ENCODE peak calls at places on chromosomes 5 and 9, in four cellular contexts. E is vagina, T is astrocyte of the spinal cord, H is adrenal gland. A is an unnamed sample.

GRCh38 chr9:134497283-134497860 is 144.2 kb upstream of the COL5A1 start:
- DNase-seq in E (no peak), H (no peak), T (no peak), A (no peak)

GRCh38 chr9:133334161-133334560 is 1.8 kb downstream of the SURF6 start:
- DNase-seq in T (no peak), E (no peak), H (no peak), A (peak; percentile 22)

GRCh38 chr9:136318111-136318768 is 9.1 kb upstream of the GPSM1 start:
- DNase-seq in E (no peak), T (no peak), H (no peak), A (no peak)

GRCh38 chr9:34603610-34604231 is 8.2 kb downstream of the RPP25L start:
- DNase-seq in E (no peak), H (peak; percentile 77), T (peak; percentile 65), A (peak; percentile 73)

GRCh38 chr5:22852807-22853670 is at the start of gene CDH12:
- DNase-seq in T (peak; percentile 1), E (no peak), H (no peak), A (peak; percentile 38)

GRCh38 chr5:149962040-149962439 is 1.5 kb downstream of the SLC26A2 start:
- DNase-seq in H (no peak), T (peak; percentile 71), E (no peak), A (peak; percentile 60)

GRCh38 chr5:151357792-151358191 is 10.4 kb upstream of the SLC36A2 start:
- DNase-seq in E (no peak), T (no peak), H (no peak), A (peak; percentile 35)

GRCh38 chr9:135048758-135049284 is 38.6 kb upstream of the OLFM1 start:
- DNase-seq in T (no peak), E (peak; percentile 85), H (no peak), A (no peak)

GRCh38 chr5:132428147-132428482 is 58.6 kb downstream of the SLC22A5 start:
- DNase-seq in E (no peak), T (no peak), H (no peak), A (no peak)

GRCh38 chr5:96641368-96641767 is 20.8 kb upstream of the CAST start:
- DNase-seq in T (no peak), E (no peak), H (no peak), A (no peak)

GRCh38 chr9:19471737-19472648 is 63.2 kb downstream of the ACER2 start:
- DNase-seq in E (no peak), T (peak; percentile 37), H (peak; percentile 69), A (peak; percentile 41)

GRCh38 chr5:431001-431710 is 11.8 kb upstream of the EXOC3 start:
- DNase-seq in H (no peak), T (peak; percentile 29), E (no peak), A (peak; percentile 26)

GRCh38 chr9:131500939-131501541 is 1.7 kb upstream of the POMT1 start:
- DNase-seq in T (peak; percentile 78), E (no peak), H (no peak), A (peak; percentile 84)

GRCh38 chr5:11273180-11273882 is 512.3 kb upstream of the DAP start:
- DNase-seq in T (peak; percentile 12), E (no peak), H (no peak), A (no peak)

GRCh38 chr9:98551511-98552286 is 157.0 kb downstream of the GABBR2 start:
- DNase-seq in H (no peak), E (no peak), T (peak; percentile 78), A (peak; percentile 63)

GRCh38 chr9:1013018-1013417 is 36.6 kb downstream of the DMRT3 start:
- DNase-seq in H (no peak), E (no peak), T (no peak), A (no peak)

GRCh38 chr5:131211669-131212068 is 40.9 kb downstream of the LYRM7 start:
- DNase-seq in H (no peak), T (no peak), E (no peak), A (no peak)

GRCh38 chr9:6197330-6197729 is 18.3 kb upstream of the IL33 start:
- DNase-seq in T (no peak), H (no peak), E (no peak), A (peak; percentile 40)

GRCh38 chr5:149153751-149154610 is 12.7 kb downstream of the ABLIM3 start:
- DNase-seq in T (peak; percentile 38), E (no peak), H (peak; percentile 67), A (peak; percentile 32)

GRCh38 chr9:137034709-137035506 is 3.0 kb upstream of the FUT7 start:
- DNase-seq in H (peak; percentile 82), E (no peak), T (peak; percentile 79), A (peak; percentile 86)

GRCh38 chr5:154002093-154002492 is 36.6 kb downstream of the FAM114A2 start:
- DNase-seq in H (peak; percentile 21), T (peak; percentile 2), E (no peak), A (no peak)

GRCh38 chr5:112762113-112762810 is 24.6 kb downstream of the APC start:
- DNase-seq in H (no peak), E (no peak), T (peak; percentile 49), A (no peak)

GRCh38 chr5:103598997-103599556 is 36.5 kb upstream of the NUDT12 start:
- DNase-seq in E (no peak), H (no peak), T (no peak), A (no peak)

GRCh38 chr5:95773325-95774059 is 42.4 kb downstream of the RHOBTB3 start:
- DNase-seq in T (peak; percentile 95), H (no peak), E (no peak), A (peak; percentile 76)

GRCh38 chr5:1163366-1163765 is 38.0 kb upstream of the SLC6A19 start:
- DNase-seq in E (no peak), H (no peak), T (no peak), A (no peak)

GRCh38 chr5:14071433-14071832 is 71.7 kb upstream of the TRIO start:
- DNase-seq in H (no peak), T (no peak), E (no peak), A (peak; percentile 46)

GRCh38 chr5:5826911-5827310 is 404.4 kb downstream of the ICE1 start:
- DNase-seq in H (no peak), E (no peak), T (no peak), A (peak; percentile 4)

GRCh38 chr5:158086856-158087255 is 227.9 kb upstream of the CLINT1 start:
- DNase-seq in E (no peak), H (no peak), T (no peak), A (no peak)

GRCh38 chr5:36367524-36367923 is 65.8 kb upstream of the RANBP3L start:
- DNase-seq in E (no peak), T (peak; percentile 69), H (no peak), A (no peak)

GRCh38 chr5:161219816-161220215 is 326.7 kb downstream of the GABRB2 start:
- DNase-seq in E (no peak), T (no peak), H (no peak), A (no peak)

DNA sequence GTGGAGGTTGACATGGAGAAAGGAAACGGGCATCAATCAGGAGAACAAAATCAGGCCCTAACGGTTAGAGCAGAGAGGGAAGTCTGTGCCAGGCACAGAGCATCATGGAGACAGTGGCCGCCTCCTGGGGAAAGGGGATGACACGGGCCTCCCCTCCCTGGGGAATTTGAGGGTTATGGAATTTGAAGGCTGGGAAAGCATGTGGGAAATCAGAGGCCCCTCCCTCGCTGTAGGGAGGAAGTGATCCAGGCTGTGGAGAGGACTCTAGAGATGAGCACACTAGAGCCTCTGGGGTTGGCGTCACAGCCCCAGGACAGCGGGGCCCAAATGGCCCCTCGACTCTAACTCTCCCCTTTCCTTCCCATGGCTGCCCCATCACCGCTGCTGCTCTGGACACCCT is 36.7 kb downstream of the PROP1 start:
- DNase-seq in E (no peak), H (no peak), T (no peak), A (no peak)
- TF ChIP-seq CTCF in E (no peak), H (no peak), T (no peak), A (no peak)

GRCh38 chr9:94014066-94014654 is 59.0 kb upstream of the BARX1 start:
- DNase-seq in E (no peak), T (peak; percentile 55), H (peak; percentile 12), A (peak; percentile 50)

GRCh38 chr9:94016744-94017143 is 61.6 kb upstream of the BARX1 start:
- DNase-seq in T (no peak), E (no peak), H (no peak), A (no peak)

GRCh38 chr9:94018628-94019027 is 63.5 kb upstream of the BARX1 start:
- DNase-seq in H (no peak), T (peak; percentile 53), E (no peak), A (no peak)

GRCh38 chr9:94014845-94015244 is 59.7 kb upstream of the BARX1 start:
- DNase-seq in H (no peak), E (no peak), T (no peak), A (no peak)

DNA sequence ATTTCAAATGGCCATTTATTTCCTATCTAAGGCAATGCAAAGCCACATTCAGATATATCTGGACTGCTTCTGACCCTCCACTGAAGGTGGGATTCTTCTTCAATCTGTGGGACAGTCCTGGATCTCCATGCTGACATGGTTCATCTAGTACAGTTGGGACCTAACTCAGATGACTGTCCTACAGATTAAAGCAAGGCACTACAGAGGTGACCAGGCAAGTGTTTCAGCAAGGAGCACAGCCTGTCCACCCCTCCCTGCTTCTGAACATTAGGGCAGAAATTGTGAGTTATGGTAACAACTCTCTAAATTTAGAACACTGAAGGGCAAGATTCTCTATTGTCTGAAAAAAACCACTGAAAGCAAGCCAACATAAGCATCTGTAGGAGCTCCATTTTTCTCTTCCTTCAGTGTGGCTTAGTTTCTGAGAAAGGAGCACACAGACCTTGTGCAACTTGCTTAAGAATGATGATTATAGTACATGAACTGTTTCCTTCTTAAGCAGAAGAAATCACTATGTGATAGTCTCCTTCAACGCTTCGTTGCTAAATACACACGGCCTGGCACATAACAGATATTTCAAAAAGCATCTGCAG is 62.9 kb upstream of the BARX1 start:
- DNase-seq in T (peak; percentile 63), E (no peak), H (no peak), A (no peak)
- H3K4me3 ChIP-seq in T (no peak overlapping the region), E (no peak overlapping the region), H (no peak overlapping the region), A (no peak overlapping the region)

DNA sequence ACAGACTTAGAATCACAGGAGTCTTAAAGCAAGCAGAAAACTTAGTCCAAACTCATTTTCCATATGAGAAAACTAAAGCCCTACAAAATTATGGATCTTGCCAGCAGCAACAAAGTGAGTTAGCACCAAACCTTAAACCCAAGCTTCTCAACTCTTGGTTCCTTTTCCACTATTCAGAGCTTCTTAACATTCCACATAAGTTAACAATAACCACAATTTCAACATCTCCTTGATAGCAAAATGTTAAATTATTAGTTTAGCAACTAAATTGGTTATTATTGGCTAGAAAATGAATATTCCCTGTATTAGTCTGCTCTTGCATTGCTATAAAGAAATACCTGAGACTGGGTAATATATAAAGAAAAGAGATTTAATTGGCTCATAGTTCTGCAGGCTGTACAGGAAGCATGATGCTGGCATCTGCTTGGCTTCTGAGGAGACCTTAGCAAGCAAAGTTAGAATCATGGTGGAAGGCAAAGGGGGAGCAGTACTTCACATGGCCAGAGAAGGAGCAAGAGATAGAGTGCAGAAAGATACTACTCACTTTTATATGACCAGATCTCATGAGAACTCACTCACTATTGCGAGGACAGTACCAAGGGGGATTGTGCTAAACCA is 26.2 kb upstream of the ARSB start:
- DNase-seq in T (peak; percentile 72), E (no peak), H (no peak), A (no peak)
- TF ChIP-seq CTCF in T (peak; percentile 25), E (no peak), H (no peak), A (no peak)

DNA sequence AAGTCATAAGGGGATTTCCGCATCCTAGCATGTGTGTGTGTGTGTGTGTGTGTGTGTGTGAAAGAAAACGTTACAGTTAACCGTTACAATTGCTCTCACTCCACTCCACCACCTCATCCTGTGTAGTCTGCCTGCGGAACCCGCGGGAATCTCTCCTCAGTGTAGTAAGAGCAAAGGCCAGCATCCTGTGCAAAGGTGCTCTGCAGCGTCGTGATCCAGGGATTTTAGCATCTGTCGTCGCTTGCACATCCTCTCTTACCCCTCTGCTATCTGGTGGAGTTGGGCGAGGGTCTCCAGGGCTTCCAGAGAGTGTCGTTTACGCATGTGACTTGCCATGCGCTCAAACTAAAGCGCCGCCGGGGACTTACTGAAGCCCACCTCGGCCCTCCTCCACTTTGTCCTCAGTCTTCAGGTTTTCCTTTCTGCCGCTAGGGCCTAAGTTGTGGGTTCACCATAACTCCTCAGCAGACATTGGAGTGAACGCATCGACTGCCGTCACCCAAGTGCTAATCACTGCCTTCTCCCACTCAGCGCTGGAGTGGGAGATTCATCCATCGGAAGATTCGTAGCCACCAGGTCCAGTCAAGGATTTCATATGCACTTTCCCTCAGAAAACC is 3.9 kb downstream of the CDKN2B start:
- DNase-seq in H (no peak), T (peak; percentile 52), E (no peak), A (no peak)
- H3K4me3 ChIP-seq in H (no peak overlapping the region), T (peak overlapping the region; percentile 93), E (no peak overlapping the region), A (peak overlapping the region; percentile 92)